ENCODE peak calls at places on chromosomes 7 and 10, in ten cellular contexts. A is pancreas; N is CD8-positive, alpha-beta T cell; T is fibroblast of lung; J is cardiac muscle cell; W is thoracic aorta; B is hepatocyte; O is MM.1S; V is lower leg skin; L is heart right ventricle. Q is an unnamed sample.
A peak's percentile ranks its signal among the peaks of the same experiment; 100 is the strongest.

GRCh38 chr7:99123571-99124033 is 20.3 kb downstream of the SMURF1 start:
- DNase-seq in N (no peak), T (peak; percentile 67), B (no peak), J (peak; percentile 53), V (peak; percentile 87), A (no peak), L (no peak), W (no peak), O (no peak), Q (peak; percentile 78)

GRCh38 chr10:12799746-12800145 is 201.8 kb downstream of the CCDC3 start:
- DNase-seq in W (no peak), J (no peak), T (no peak), N (no peak), L (no peak), A (no peak), B (no peak), V (no peak), O (no peak), Q (no peak)

GRCh38 chr7:33705333-33705833 is 200.0 kb upstream of the BMPER start:
- DNase-seq in N (no peak), B (no peak), T (no peak), A (no peak), J (no peak), V (no peak), W (no peak), O (no peak), L (no peak), Q (no peak)

GRCh38 chr10:59536576-59537014 is 173.1 kb downstream of the SLC16A9 start:
- DNase-seq in O (no peak), A (no peak), V (no peak), L (peak; percentile 14), T (peak; percentile 83), N (no peak), J (peak; percentile 41), W (no peak), B (no peak), Q (peak; percentile 32)

GRCh38 chr7:98994046-98994944 is 116.0 kb downstream of the TRRAP start:
- DNase-seq in N (no peak), T (no peak), O (no peak), A (no peak), W (no peak), L (no peak), B (no peak), V (peak; percentile 53), J (no peak), Q (no peak)

GRCh38 chr10:7567896-7568295 is 98.9 kb downstream of the ITIH5 start:
- DNase-seq in V (no peak), T (no peak), A (no peak), L (no peak), N (no peak), B (no peak), W (no peak), O (no peak), J (no peak), Q (no peak)

GRCh38 chr7:70596575-70596891 is 535.4 kb upstream of the GALNT17 start:
- DNase-seq in N (no peak), B (no peak), O (no peak), T (no peak), A (no peak), W (no peak), V (no peak), L (no peak), J (no peak), Q (no peak)

GRCh38 chr7:130943336-130943901 is 209.4 kb upstream of the KLF14 start:
- DNase-seq in V (no peak), T (peak; percentile 92), B (no peak), W (no peak), N (no peak), O (no peak), L (no peak), A (no peak), J (peak; percentile 77), Q (peak; percentile 92)

GRCh38 chr10:91974960-91975359 is 51.4 kb downstream of the BTAF1 start:
- DNase-seq in B (no peak), A (no peak), O (no peak), V (no peak), T (peak; percentile 56), N (no peak), L (no peak), J (peak; percentile 58), W (no peak), Q (peak; percentile 74)

GRCh38 chr10:86244296-86244695 is 122.3 kb downstream of the GRID1 start:
- DNase-seq in L (no peak), B (no peak), A (no peak), T (no peak), W (no peak), J (no peak), V (no peak), N (no peak), O (no peak), Q (no peak)

GRCh38 chr7:26357793-26358139 is 66.1 kb downstream of the SNX10 start:
- DNase-seq in T (no peak), L (no peak), O (no peak), N (no peak), J (no peak), B (no peak), A (no peak), V (no peak), W (no peak), Q (no peak)

GRCh38 chr7:148883233-148884048 is 650 bp downstream of the EZH2 start:
- DNase-seq in O (peak; percentile 48), W (no peak), J (peak; percentile 11), B (peak; percentile 53), L (peak; percentile 42), N (peak; percentile 66), A (peak; percentile 29), V (peak; percentile 92), T (no peak), Q (no peak)

GRCh38 chr7:148884299-148885022 is 370 bp upstream of the EZH2 start:
- DNase-seq in O (peak; percentile 98), A (peak; percentile 91), J (peak; percentile 96), L (peak; percentile 94), V (peak; percentile 98), N (peak; percentile 95), B (peak; percentile 97), T (peak; percentile 90), W (peak; percentile 41), Q (peak; percentile 91)

GRCh38 chr7:148888300-148888699 is 4.2 kb upstream of the EZH2 start:
- DNase-seq in J (no peak), O (no peak), V (no peak), N (no peak), T (no peak), L (no peak), B (no peak), A (no peak), W (no peak), Q (no peak)

GRCh38 chr7:148884049-148884298 is at the start of gene EZH2:
- DNase-seq in J (no peak), V (no peak), T (no peak), A (no peak), B (no peak), N (no peak), W (no peak), O (no peak), L (no peak), Q (no peak)

DNA sequence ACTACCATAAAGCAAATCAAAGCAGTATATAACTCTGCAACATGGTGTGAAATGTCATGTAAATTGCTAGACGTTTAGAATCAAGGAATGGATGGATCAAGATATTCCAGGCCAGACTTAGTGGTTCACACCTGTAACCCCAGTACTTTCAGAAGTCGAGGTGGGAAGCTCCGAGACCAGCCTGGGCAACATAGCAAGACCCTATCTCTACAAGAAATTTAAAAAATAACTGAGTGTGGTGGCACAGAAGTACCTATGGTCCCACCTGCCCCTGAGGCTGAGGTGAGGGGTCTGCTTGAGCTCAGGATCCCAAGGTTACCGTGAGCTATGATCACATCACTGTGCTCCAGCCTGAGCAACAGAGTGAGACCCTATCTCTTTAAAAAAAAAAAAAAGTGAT is 2.8 kb upstream of the EZH2 start:
- DNase-seq in B (no peak), A (no peak), J (no peak), L (no peak), W (no peak), N (no peak), V (no peak), T (no peak), O (no peak), Q (no peak)
- H3K4me3 ChIP-seq in B (no peak overlapping the region), A (no peak overlapping the region), J (no peak overlapping the region), L (no peak overlapping the region), W (no peak overlapping the region), N (no peak overlapping the region), V (no peak overlapping the region), T (no peak overlapping the region), O (no peak overlapping the region), Q (no peak overlapping the region)

GRCh38 chr7:105734233-105734632 is 142.2 kb downstream of the ATXN7L1 start:
- DNase-seq in B (peak; percentile 24), V (no peak), W (no peak), T (peak; percentile 7), L (no peak), O (no peak), N (no peak), J (no peak), A (no peak), Q (no peak)

GRCh38 chr7:105743351-105743812 is 133.0 kb downstream of the ATXN7L1 start:
- DNase-seq in J (no peak), T (no peak), O (no peak), N (no peak), A (no peak), V (no peak), L (no peak), W (no peak), B (no peak), Q (no peak)

GRCh38 chr7:105742787-105743186 is 133.6 kb downstream of the ATXN7L1 start:
- DNase-seq in V (no peak), A (no peak), L (no peak), J (no peak), B (no peak), T (no peak), W (no peak), O (no peak), N (no peak), Q (no peak)

GRCh38 chr7:105741993-105742392 is 134.4 kb downstream of the ATXN7L1 start:
- DNase-seq in O (no peak), A (no peak), J (no peak), T (no peak), V (no peak), W (no peak), L (no peak), B (no peak), N (no peak), Q (no peak)

GRCh38 chr7:105738133-105738532 is 138.3 kb downstream of the ATXN7L1 start:
- DNase-seq in J (no peak), O (no peak), N (no peak), A (no peak), B (no peak), T (no peak), W (no peak), L (no peak), V (no peak), Q (no peak)
- TF ChIP-seq CTCF in J (no peak), O (no peak), N (no peak), A (no peak), B (no peak), T (no peak), W (no peak), L (no peak), V (no peak), Q (peak; percentile 23)

GRCh38 chr10:100750291-100751210 is 5.2 kb downstream of the PAX2 start:
- DNase-seq in O (no peak), V (no peak), W (no peak), B (no peak), L (no peak), J (no peak), T (no peak), A (no peak), N (no peak), Q (no peak)
- H3K4me3 ChIP-seq in O (no peak overlapping the region), V (no peak overlapping the region), W (no peak overlapping the region), B (no peak overlapping the region), L (no peak overlapping the region), J (no peak overlapping the region), T (no peak overlapping the region), A (no peak overlapping the region), N (no peak overlapping the region), Q (no peak overlapping the region)

GRCh38 chr7:134391223-134391622 is 67.7 kb downstream of the AKR1B1 start:
- DNase-seq in B (no peak), J (no peak), N (no peak), T (no peak), V (no peak), A (no peak), L (no peak), W (no peak), O (no peak), Q (no peak)
- TF ChIP-seq CTCF in B (no peak), J (no peak), N (no peak), T (no peak), V (no peak), A (no peak), L (no peak), W (no peak), O (no peak), Q (no peak)